ENCODE peak calls at places on chromosomes 6 and 20, in eight cellular contexts. F is ELF-1; V is naive thymus-derived CD4-positive, alpha-beta T cell; R is NCI-H1105; G is AG10803; Q is A172; B is lung; Y is fibroblast of villous mesenchyme. P is an unnamed sample.

GRCh38 chr6:84361372-84362179 is 134.1 kb upstream of the CEP162 start:
- DNase-seq in R (no peak), G (peak), Y (no peak), Q (no peak), V (no peak), B (no peak), F (no peak), P (no peak)

GRCh38 chr6:84150680-84151079 is 76.8 kb downstream of the CEP162 start:
- DNase-seq in V (no peak), B (no peak), R (no peak), F (no peak), G (peak), Q (peak), Y (peak), P (no peak)

GRCh38 chr6:119312875-119313338 is 36.7 kb downstream of the MAN1A1 start:
- DNase-seq in G (no peak), Q (no peak), F (peak), Y (no peak), V (no peak), B (no peak), R (no peak), P (no peak)

GRCh38 chr20:32984631-32985354 is 19.4 kb downstream of the SUN5 start:
- DNase-seq in R (no peak), V (no peak), Q (no peak), F (no peak), B (no peak), Y (no peak), G (no peak), P (no peak)

GRCh38 chr6:150491796-150492142 is 107.9 kb upstream of the PLEKHG1 start:
- DNase-seq in B (no peak), Q (no peak), V (no peak), G (no peak), F (no peak), Y (no peak), R (no peak), P (no peak)

GRCh38 chr6:72783667-72784066 is 161.8 kb downstream of the KCNQ5 start:
- DNase-seq in G (peak), Q (no peak), V (no peak), B (no peak), Y (no peak), R (no peak), F (no peak), P (no peak)

GRCh38 chr6:114376611-114377206 is 33.9 kb upstream of the HS3ST5 start:
- DNase-seq in Y (no peak), F (no peak), Q (no peak), B (no peak), G (no peak), V (no peak), R (no peak), P (no peak)

GRCh38 chr20:3126527-3126859 is 33.2 kb downstream of the FASTKD5 start:
- DNase-seq in G (no peak), V (no peak), R (no peak), Y (no peak), B (no peak), Q (no peak), F (no peak), P (no peak)

GRCh38 chr20:24773751-24774201 is 175.3 kb upstream of the CST7 start:
- DNase-seq in Y (peak), B (no peak), V (no peak), R (no peak), G (peak), Q (peak), F (no peak), P (no peak)

GRCh38 chr20:60222497-60222896 is 264.3 kb downstream of the CDH26 start:
- DNase-seq in G (no peak), R (no peak), Q (no peak), F (no peak), V (no peak), B (no peak), Y (no peak), P (no peak)

GRCh38 chr20:51532577-51533191 is 9.8 kb downstream of the NFATC2 start:
- DNase-seq in R (no peak), F (no peak), B (no peak), Q (peak), V (no peak), G (peak), Y (no peak), P (no peak)

GRCh38 chr20:11173936-11174335 is 500.1 kb upstream of the JAG1 start:
- DNase-seq in V (no peak), B (no peak), R (no peak), Y (no peak), Q (no peak), F (no peak), G (peak), P (no peak)

P was measured in B cell.